ENCODE peak calls at places on chromosomes 11 and 22, in five cellular contexts. U is GM10248, T is non-pigmented ciliary epithelial cell, H is HEK293T, O is HuH-7.5. J is an unnamed sample.

GRCh38 chr11:34327804-34328631 is 29.8 kb downstream of the ABTB2 start:
- DNase-seq in T (no peak), O (no peak), H (no peak), U (no peak), J (no peak)

GRCh38 chr11:90330632-90331031 is 107.8 kb upstream of the CHORDC1 start:
- DNase-seq in U (no peak), H (no peak), T (no peak), O (no peak), J (no peak)

GRCh38 chr11:8239536-8240228 is 24.0 kb downstream of the LMO1 start:
- DNase-seq in O (no peak), T (no peak), H (no peak), U (no peak), J (no peak)

GRCh38 chr11:35717043-35717442 is 54.5 kb downstream of the TRIM44 start:
- DNase-seq in H (no peak), T (no peak), O (no peak), U (no peak), J (no peak)

GRCh38 chr22:30028731-30029130 is 51.5 kb upstream of the HORMAD2 start:
- DNase-seq in H (no peak), O (no peak), U (no peak), T (no peak), J (no peak)

GRCh38 chr22:36860821-36861659 is at the start of gene NCF4:
- DNase-seq in O (no peak), T (no peak), U (peak), H (no peak), J (peak)

GRCh38 chr11:67274768-67275605 is 8.7 kb downstream of the GRK2 start:
- DNase-seq in O (no peak), H (no peak), T (no peak), U (no peak), J (no peak)

GRCh38 chr11:21396351-21397008 is 727.1 kb downstream of the NELL1 start:
- DNase-seq in H (no peak), U (no peak), O (no peak), T (no peak), J (no peak)

GRCh38 chr11:122210378-122210995 is 94.5 kb upstream of the BLID start:
- DNase-seq in O (no peak), U (no peak), T (no peak), H (no peak), J (no peak)

GRCh38 chr11:9691865-9692264 is 28.0 kb downstream of the SWAP70 start:
- DNase-seq in U (no peak), T (no peak), H (no peak), O (no peak), J (no peak)

GRCh38 chr11:67451658-67451976 is 912 bp downstream of the GPR152 start:
- DNase-seq in U (no peak), T (no peak), O (no peak), H (no peak), J (no peak)

GRCh38 chr11:40337118-40337517 is 1122.3 kb downstream of the LRRC4C start:
- DNase-seq in O (no peak), T (no peak), U (no peak), H (no peak), J (no peak)

GRCh38 chr11:35349897-35350296 is 69.5 kb downstream of the SLC1A2 start:
- DNase-seq in O (no peak), U (no peak), H (no peak), T (no peak), J (no peak)

GRCh38 chr11:707817-708420 is 1.9 kb downstream of the EPS8L2 start:
- DNase-seq in U (peak), H (no peak), T (no peak), O (no peak), J (no peak)

GRCh38 chr11:112656772-112657428 is 304.3 kb upstream of the NCAM1 start:
- DNase-seq in H (no peak), T (peak), O (no peak), U (no peak), J (peak)

GRCh38 chr11:132119573-132119972 is 749.2 kb downstream of the NTM start:
- DNase-seq in O (no peak), U (no peak), H (no peak), T (no peak), J (no peak)

J was measured in GM12878.